ENCODE peak calls at places on chromosome 6, in seven cellular contexts. S is nephron progenitor cell; M is CD8-positive, alpha-beta T cell; Y is RCC 7860; A is fibroblast of the aortic adventitia; Z is HS-5; V is stimulated activated naive B cell treated with anti-CD40 and anti-IgM and Interleukin-4, amounts not matched to agents 10 μg/mL and 1 μg/mL and 100 μg/mL, for 72 hours. J is an unnamed sample.

GRCh38 chr6:2797564-2798014 is 32.4 kb downstream of the WRNIP1 start:
- DNase-seq in M (no peak), Z (no peak), V (no peak), S (no peak), Y (no peak), A (no peak), J (no peak)

GRCh38 chr6:111256646-111257045 is 169.3 kb downstream of the SLC16A10 start:
- DNase-seq in Z (no peak), V (no peak), Y (no peak), M (no peak), S (no peak), A (peak), J (no peak)

GRCh38 chr6:167684276-167685104 is 142.2 kb upstream of the AFDN start:
- DNase-seq in S (no peak), A (no peak), Z (no peak), V (no peak), Y (no peak), M (no peak), J (no peak)

GRCh38 chr6:28769626-28770402 is 154.0 kb downstream of the TRIM27 start:
- DNase-seq in V (no peak), S (peak), Z (no peak), A (peak), M (no peak), Y (peak), J (no peak)

GRCh38 chr6:39892490-39893129 is 41.7 kb downstream of the MOCS1 start:
- DNase-seq in Z (no peak), M (no peak), S (peak), Y (peak), V (peak), A (peak), J (peak)

GRCh38 chr6:143015300-143015706 is 45.4 kb upstream of the AIG1 start:
- DNase-seq in Z (no peak), S (no peak), A (no peak), V (no peak), M (no peak), Y (no peak), J (no peak)

GRCh38 chr6:125943528-125944433 is 12.8 kb upstream of the HINT3 start:
- DNase-seq in V (no peak), A (no peak), Z (no peak), M (no peak), Y (no peak), S (no peak), J (no peak)

GRCh38 chr6:139243531-139243930 is 48.3 kb downstream of the TXLNB start:
- DNase-seq in S (no peak), M (no peak), A (peak), Z (no peak), Y (no peak), V (no peak), J (no peak)

GRCh38 chr6:157339432-157339831 is 16.1 kb upstream of the TMEM242 start:
- DNase-seq in S (no peak), Y (no peak), M (no peak), V (no peak), A (no peak), Z (no peak), J (no peak)

GRCh38 chr6:65116326-65116725 is 590.7 kb downstream of the EYS start:
- DNase-seq in Y (no peak), S (no peak), V (no peak), Z (no peak), M (no peak), A (no peak), J (no peak)

GRCh38 chr6:64831680-64832079 is 875.3 kb downstream of the EYS start:
- DNase-seq in Z (peak), M (no peak), A (no peak), S (no peak), V (no peak), Y (no peak), J (no peak)

GRCh38 chr6:71248306-71248705 is 40.3 kb upstream of the OGFRL1 start:
- DNase-seq in V (peak), Z (peak), M (no peak), S (peak), A (peak), Y (peak), J (no peak)

J was measured in GM13977.